ENCODE peak calls at places on chromosomes 11 and 22, in five cellular contexts. A is stimulated activated naive CD8-positive, alpha-beta T cell treated with anti-CD3 and anti-CD28 coated beads, Interleukin-15, Interleukin-2, amounts not matched to agents 100 U/mL and 50 U/mL, for 24 hours; D is progenitor cell of endocrine pancreas; O is NCI-H1417; V is dorsolateral prefrontal cortex. N is an unnamed sample.

GRCh38 chr11:74689666-74690065 is 41.6 kb downstream of the CHRDL2 start:
- DNase-seq in D (no peak), A (no peak), O (no peak), V (no peak), N (no peak)

GRCh38 chr22:50504245-50505211 is 3.0 kb downstream of the LMF2 start:
- DNase-seq in V (no peak), O (no peak), D (no peak), A (no peak), N (peak; percentile 23)

GRCh38 chr11:70897429-70897828 is 354.9 kb downstream of the SHANK2 start:
- DNase-seq in O (no peak), V (no peak), A (no peak), D (no peak), N (no peak)

GRCh38 chr22:47192651-47193437 is 430.4 kb downstream of the TBC1D22A start:
- DNase-seq in D (no peak), V (peak; percentile 4), O (no peak), A (peak; percentile 21), N (no peak)

GRCh38 chr22:17100621-17101020 is 15.8 kb downstream of the IL17RA start:
- DNase-seq in O (no peak), D (no peak), V (no peak), A (no peak), N (no peak)

GRCh38 chr22:35802885-35803284 is 85.2 kb downstream of the APOL5 start:
- DNase-seq in O (no peak), V (no peak), A (no peak), D (no peak), N (no peak)

GRCh38 chr11:121615506-121615905 is 162.7 kb upstream of the SORL1-AS1 start:
- DNase-seq in V (no peak), O (no peak), D (no peak), A (no peak), N (no peak)

GRCh38 chr11:129960216-129961214 is 42.1 kb downstream of the PRDM10 start:
- DNase-seq in A (peak; percentile 18), D (no peak), O (no peak), V (no peak), N (no peak)

GRCh38 chr11:107157146-107157808 is 139.0 kb upstream of the GUCY1A2 start:
- DNase-seq in A (no peak), V (no peak), D (no peak), O (no peak), N (no peak)

GRCh38 chr11:117875397-117876048 is 935 bp downstream of the FXYD6 start:
- DNase-seq in O (peak; percentile 91), V (peak; percentile 68), A (peak; percentile 26), D (no peak), N (peak; percentile 28)

GRCh38 chr22:38727123-38727522 is 21.4 kb downstream of the GTPBP1 start:
- DNase-seq in A (no peak), D (no peak), O (no peak), V (no peak), N (no peak)

GRCh38 chr22:19138217-19139000 is 6.0 kb downstream of the ESS2 start:
- DNase-seq in D (no peak), A (no peak), V (no peak), O (no peak), N (no peak)

GRCh38 chr11:105202844-105203548 is 63.4 kb upstream of the CARD18 start:
- DNase-seq in V (no peak), D (no peak), O (no peak), A (no peak), N (no peak)